ENCODE peak calls at places on chromosomes 1 and 21, in four cellular contexts. L, O, W and F are unnamed samples.

GRCh38 chr1:203789966-203790365 is 5.5 kb upstream of the ZBED6 start:
- DNase-seq in L (no peak), O (no peak), W (no peak), F (no peak)

GRCh38 chr1:16967095-16967567 is 13.3 kb downstream of the MFAP2 start:
- DNase-seq in L (no peak), O (no peak), W (no peak), F (no peak)

GRCh38 chr1:222912730-222913129 is 97.9 kb downstream of the DISP1 start:
- DNase-seq in L (no peak), O (no peak), W (no peak), F (no peak)

GRCh38 chr1:40143891-40144575 is 17.2 kb upstream of the RLF start:
- DNase-seq in L (peak), O (peak), W (peak), F (peak)

GRCh38 chr21:44434936-44435635 is 20.2 kb upstream of the LRRC3 start:
- DNase-seq in L (no peak), O (no peak), W (no peak), F (no peak)

GRCh38 chr1:228838717-228839500 is 103.6 kb downstream of the RHOU start:
- DNase-seq in L (no peak), O (no peak), W (no peak), F (peak)

GRCh38 chr1:185861630-185862029 is 127.4 kb downstream of the HMCN1 start:
- DNase-seq in L (no peak), O (no peak), W (no peak), F (no peak)

GRCh38 chr1:159009287-159009686 is 420 bp upstream of the IFI16 start:
- DNase-seq in L (no peak), O (no peak), W (no peak), F (no peak)

GRCh38 chr1:167171286-167171929 is 49.3 kb upstream of the POU2F1 start:
- DNase-seq in L (no peak), O (no peak), W (no peak), F (no peak)

GRCh38 chr1:186923434-186923833 is 94.7 kb downstream of the PLA2G4A start:
- DNase-seq in L (no peak), O (no peak), W (no peak), F (no peak)

GRCh38 chr1:99005537-99005942 is 879 bp upstream of the PLPPR5 start:
- DNase-seq in L (no peak), O (no peak), W (no peak), F (no peak)

GRCh38 chr1:77655431-77655974 is 27.0 kb downstream of the ZZZ3 start:
- DNase-seq in L (no peak), O (no peak), W (no peak), F (peak)

GRCh38 chr1:30806381-30807317 is 49.1 kb upstream of the LAPTM5 start:
- DNase-seq in L (no peak), O (no peak), W (no peak), F (no peak)

GRCh38 chr1:55507578-55507931 is 292.4 kb upstream of the USP24 start:
- DNase-seq in L (peak), O (no peak), W (no peak), F (no peak)

GRCh38 chr1:229582011-229582694 is 23.6 kb upstream of the ABCB10 start:
- DNase-seq in L (no peak), O (no peak), W (no peak), F (peak)

GRCh38 chr1:203769505-203770343 is 4.7 kb downstream of the LAX1 start:
- DNase-seq in L (peak), O (no peak), W (no peak), F (peak)

GRCh38 chr1:61842863-61843514 is 100.7 kb downstream of the PATJ start:
- DNase-seq in L (no peak), O (peak), W (no peak), F (no peak)

GRCh38 chr1:28062806-28063205 is 25.6 kb downstream of the EYA3 start:
- DNase-seq in L (no peak), O (no peak), W (no peak), F (no peak)

GRCh38 chr1:55071477-55071876 is 32.1 kb downstream of the PCSK9 start:
- DNase-seq in L (peak), O (peak), W (no peak), F (peak)

GRCh38 chr1:167899253-167899681 is 14.7 kb downstream of the ADCY10 start:
- DNase-seq in L (no peak), O (no peak), W (peak), F (no peak)

GRCh38 chr1:67044631-67045270 is 9.2 kb downstream of the SLC35D1 start:
- DNase-seq in L (no peak), O (no peak), W (no peak), F (no peak)

GRCh38 chr1:221397141-221397540 is 344.7 kb downstream of the DUSP10 start:
- DNase-seq in L (no peak), O (no peak), W (no peak), F (no peak)

GRCh38 chr1:110927484-110928075 is 36.1 kb downstream of the LRIF1 start:
- DNase-seq in L (no peak), O (peak), W (no peak), F (no peak)

GRCh38 chr21:46509760-46510159 is 51.1 kb downstream of the DIP2A start:
- DNase-seq in L (peak), O (no peak), W (no peak), F (peak)

GRCh38 chr1:216447898-216448568 is 24.8 kb upstream of the USH2A start:
- DNase-seq in L (no peak), O (no peak), W (no peak), F (no peak)

GRCh38 chr1:55060133-55060999 is 21.0 kb downstream of the PCSK9 start:
- DNase-seq in L (no peak), O (no peak), W (peak), F (no peak)

GRCh38 chr1:189211742-189212141 is 1265.9 kb downstream of the BRINP3 start:
- DNase-seq in L (no peak), O (no peak), W (no peak), F (no peak)

GRCh38 chr21:34528131-34528561 is 16.1 kb upstream of the KCNE1 start:
- DNase-seq in L (no peak), O (no peak), W (no peak), F (no peak)

GRCh38 chr1:1938613-1939295 is 19.7 kb upstream of the TMEM52 start:
- DNase-seq in L (no peak), O (no peak), W (no peak), F (no peak)

GRCh38 chr1:109787845-109788605 is 24.3 kb upstream of the EPS8L3 start:
- DNase-seq in L (no peak), O (no peak), W (no peak), F (no peak)

GRCh38 chr21:41816583-41817165 is 49.8 kb upstream of the RIPK4 start:
- DNase-seq in L (peak), O (peak), W (no peak), F (peak)

GRCh38 chr1:205547932-205548827 is 43.7 kb downstream of the CDK18 start:
- DNase-seq in L (no peak), O (no peak), W (no peak), F (no peak)

GRCh38 chr1:86998727-86999126 is 84.3 kb downstream of the HS2ST1 start:
- DNase-seq in L (no peak), O (peak), W (no peak), F (no peak)

GRCh38 chr1:226882631-226883409 is 12.4 kb downstream of the PSEN2 start:
- DNase-seq in L (no peak), O (no peak), W (peak), F (no peak)

GRCh38 chr1:8598783-8599182 is 218.7 kb downstream of the RERE start:
- DNase-seq in L (no peak), O (no peak), W (no peak), F (no peak)
- H3K4me3 ChIP-seq in L (no peak), O (no peak), W (no peak), F (no peak)

GRCh38 chr1:5991784-5992033 is 516 bp downstream of the NPHP4 start:
- DNase-seq in L (no peak), O (no peak), W (no peak), F (no peak)
- TF ChIP-seq HDAC2 in L (no peak), O (no peak), W (no peak), F (no peak)

GRCh38 chr1:21333824-21334213 is 43.6 kb upstream of the ECE1 start:
- DNase-seq in L (no peak), O (no peak), W (no peak), F (no peak)
- H3K4me3 ChIP-seq in L (no peak), O (no peak), W (no peak), F (peak)

GRCh38 chr1:160830321-160831153 is 32.1 kb downstream of the CD244 start:
- DNase-seq in L (peak), O (peak), W (no peak), F (peak)
- TF ChIP-seq HDAC2 in L (no peak), O (no peak), W (no peak), F (no peak)

GRCh38 chr1:97573560-97573959 is 347.3 kb downstream of the DPYD start:
- DNase-seq in L (no peak), O (no peak), W (no peak), F (no peak)
- H3K4me3 ChIP-seq in L (no peak), O (no peak), W (no peak), F (no peak)

DNA sequence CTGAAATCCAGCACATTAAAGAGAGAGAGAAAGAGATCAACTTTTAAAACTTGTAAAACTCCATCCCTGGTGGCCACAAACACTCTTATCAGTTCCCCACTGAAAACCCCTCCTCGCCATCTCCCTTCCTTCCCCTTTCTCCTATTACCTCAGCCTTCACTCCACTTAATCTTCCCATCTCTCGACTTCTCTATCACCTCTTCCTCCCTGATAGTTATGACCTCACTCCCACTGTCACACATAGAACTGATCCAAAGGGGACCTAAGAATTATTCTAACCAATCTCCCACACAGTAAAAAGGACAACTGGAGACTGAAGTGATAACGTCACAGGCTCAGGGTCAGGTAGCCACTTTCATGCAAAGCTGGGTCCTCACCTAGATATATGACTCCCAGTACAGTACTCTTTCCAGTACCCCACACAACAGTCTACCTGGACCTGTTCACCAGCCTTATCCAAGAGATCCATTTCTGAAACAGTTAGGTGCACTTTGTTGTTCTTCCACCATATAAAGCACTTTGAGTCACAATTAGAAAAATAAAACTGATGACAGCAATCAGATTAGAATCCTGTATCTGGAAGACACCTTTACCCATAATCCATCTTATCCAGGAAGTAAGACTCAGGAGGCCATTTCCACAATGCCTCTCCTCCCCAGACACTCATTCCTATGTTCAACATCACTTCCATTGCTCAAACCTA is 324.8 kb downstream of the SMYD3 start:
- DNase-seq in L (no peak), O (peak), W (no peak), F (no peak)
- TF ChIP-seq HDAC2 in L (no peak), O (peak), W (no peak), F (no peak)

GRCh38 chr1:6317101-6317760 is 56.3 kb upstream of the GPR153 start:
- DNase-seq in L (no peak), O (peak), W (no peak), F (no peak)
- H3K4me3 ChIP-seq in L (no peak), O (no peak), W (no peak), F (no peak)

DNA sequence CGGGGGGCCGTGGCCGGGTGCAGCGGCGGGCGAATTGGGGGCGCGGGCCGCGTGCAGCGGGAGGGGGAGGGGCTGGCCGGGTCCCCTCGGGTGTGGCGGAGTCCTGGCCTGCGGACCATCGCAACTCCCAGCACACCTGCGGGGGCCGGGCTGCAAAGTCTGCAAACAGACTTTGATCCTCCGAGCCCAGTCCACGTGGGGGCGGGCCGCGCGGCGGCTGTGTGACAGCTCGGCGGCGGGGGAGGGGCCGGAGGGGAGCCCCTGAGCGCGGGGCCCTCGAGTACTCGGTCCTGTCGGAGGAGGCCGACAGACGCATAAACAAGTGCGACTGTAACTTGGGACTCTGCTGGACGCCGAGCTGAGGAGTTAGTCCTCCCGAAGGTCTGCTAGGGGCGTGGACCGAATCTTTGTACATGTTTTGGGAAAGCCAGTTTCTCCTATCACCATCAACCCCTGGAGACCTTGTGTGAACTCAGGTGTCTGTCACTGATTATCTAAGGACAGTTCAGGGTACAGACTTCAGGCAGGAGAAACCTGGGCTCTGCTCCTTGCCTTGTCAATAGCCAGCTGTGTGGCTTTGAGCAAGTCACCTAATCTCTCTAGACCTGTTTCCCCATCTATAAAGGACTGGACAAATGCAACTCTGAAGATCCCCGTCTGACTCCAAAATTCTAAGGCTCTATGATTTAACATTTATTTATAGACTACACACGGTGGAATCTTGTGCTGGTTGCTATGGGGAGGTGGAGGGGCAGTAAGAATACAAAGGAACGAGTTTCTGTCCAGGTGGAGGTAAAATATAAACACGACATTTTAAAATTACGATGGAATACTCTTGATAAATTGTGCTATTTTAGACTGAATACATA is 707 bp upstream of the SLC30A1 start:
- DNase-seq in L (peak), O (peak), W (no peak), F (peak)
- TF ChIP-seq HDAC2 in L (no peak), O (no peak), W (no peak), F (no peak)

GRCh38 chr1:233427907-233428306 is 100.4 kb downstream of the MAP3K21 start:
- DNase-seq in L (no peak), O (no peak), W (no peak), F (no peak)
- H3K4me3 ChIP-seq in L (no peak), O (no peak), W (no peak), F (no peak)

GRCh38 chr1:154784924-154785531 is 85.1 kb downstream of the KCNN3 start:
- DNase-seq in L (no peak), O (no peak), W (peak), F (peak)
- TF ChIP-seq HDAC2 in L (no peak), O (no peak), W (no peak), F (no peak)